ENCODE peak calls at places on chromosomes 13 and 19, in seven cellular contexts. B is thoracic aorta; T is uterus; M is aorta; L is CD4-positive, alpha-beta memory T cell; O is cardiac muscle cell; I is heart right ventricle. J is an unnamed sample. For H3K4me1, the result is how much of the 10 kb centered on the place peaks cover.

GRCh38 chr19:4338441-4339350 is at the start of gene STAP2:
- DNase-seq in B (no peak), T (no peak), M (no peak), L (no peak), O (peak), I (no peak), J (peak)

GRCh38 chr13:32669030-32669646 is 82.9 kb downstream of the PDS5B start:
- DNase-seq in B (no peak), T (no peak), M (no peak), L (peak), O (peak), I (no peak), J (no peak)

GRCh38 chr19:15280915-15281683 is 48.9 kb upstream of the EPHX3 start:
- DNase-seq in B (no peak), T (peak), M (peak), L (no peak), O (no peak), I (peak), J (peak)

GRCh38 chr19:48813123-48813911 is 2.5 kb upstream of the BCAT2 start:
- DNase-seq in B (no peak), T (no peak), M (no peak), L (no peak), O (no peak), I (no peak), J (no peak)

GRCh38 chr19:48858984-48859710 is 9.3 kb downstream of the PLEKHA4 start:
- DNase-seq in B (no peak), T (no peak), M (peak), L (peak), O (no peak), I (peak), J (peak)

GRCh38 chr13:108769213-108770070 is 140.0 kb downstream of the MYO16 start:
- DNase-seq in B (no peak), T (no peak), M (no peak), L (no peak), O (no peak), I (no peak), J (no peak)

GRCh38 chr19:43534811-43535761 is 2.1 kb downstream of the ZNF575 start:
- DNase-seq in B (peak), T (peak), M (peak), L (no peak), O (peak), I (peak), J (peak)

GRCh38 chr19:33470686-33471085 is 50.9 kb downstream of the PEPD start:
- DNase-seq in B (no peak), T (no peak), M (no peak), L (no peak), O (no peak), I (no peak), J (peak)

GRCh38 chr19:51327066-51327985 is 14.6 kb downstream of the VSIG10L start:
- DNase-seq in B (no peak), T (no peak), M (peak), L (peak), O (peak), I (peak), J (peak)

GRCh38 chr13:112134150-112135075 is 67.5 kb downstream of the SOX1 start:
- DNase-seq in B (no peak), T (no peak), M (no peak), L (no peak), O (no peak), I (no peak), J (no peak)

GRCh38 chr13:38830442-38831045 is 143.7 kb downstream of the FREM2 start:
- DNase-seq in B (no peak), T (no peak), M (no peak), L (no peak), O (no peak), I (no peak), J (no peak)

GRCh38 chr13:20360041-20360491 is 127.9 kb upstream of the GJB6 start:
- DNase-seq in B (no peak), T (no peak), M (no peak), L (no peak), O (no peak), I (no peak), J (no peak)

GRCh38 chr13:98570929-98571372 is 6.0 kb downstream of the STK24 start:
- DNase-seq in B (no peak), T (peak), M (no peak), L (peak), O (no peak), I (no peak), J (no peak)

DNA sequence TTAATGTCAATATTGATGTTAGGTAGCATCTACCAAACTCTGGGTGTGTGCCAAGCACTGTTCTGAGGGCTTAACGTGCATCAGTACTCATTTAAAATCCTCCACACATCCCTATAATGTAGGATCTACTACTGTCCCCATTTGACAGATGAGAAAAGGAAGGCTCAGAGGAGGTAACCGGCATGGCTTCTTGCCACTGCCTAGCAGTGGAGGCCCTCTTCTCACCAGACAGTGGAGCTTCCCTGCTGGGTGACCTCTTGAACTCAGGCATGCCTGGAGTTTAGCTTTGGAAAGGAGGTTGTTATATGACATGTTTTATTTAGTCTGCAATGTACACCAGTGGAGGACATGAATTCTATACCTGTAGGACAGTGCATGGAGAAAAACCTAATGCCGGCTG is 2.1 kb downstream of the SPATA13 start:
- DNase-seq in B (no peak), T (no peak), M (no peak), L (no peak), O (no peak), I (no peak), J (no peak)
- H3K4me3 ChIP-seq in B (no peak), T (no peak), M (no peak), L (no peak), O (no peak), I (peak), J (peak)

GRCh38 chr19:7488736-7489353 is at the start of gene PEX11G:
- DNase-seq in B (peak), T (peak), M (peak), L (peak), O (peak), I (peak), J (peak)
- H3K27ac ChIP-seq in B (peak), T (peak), M (no peak), L (peak), O (peak), I (peak), J (peak)

DNA sequence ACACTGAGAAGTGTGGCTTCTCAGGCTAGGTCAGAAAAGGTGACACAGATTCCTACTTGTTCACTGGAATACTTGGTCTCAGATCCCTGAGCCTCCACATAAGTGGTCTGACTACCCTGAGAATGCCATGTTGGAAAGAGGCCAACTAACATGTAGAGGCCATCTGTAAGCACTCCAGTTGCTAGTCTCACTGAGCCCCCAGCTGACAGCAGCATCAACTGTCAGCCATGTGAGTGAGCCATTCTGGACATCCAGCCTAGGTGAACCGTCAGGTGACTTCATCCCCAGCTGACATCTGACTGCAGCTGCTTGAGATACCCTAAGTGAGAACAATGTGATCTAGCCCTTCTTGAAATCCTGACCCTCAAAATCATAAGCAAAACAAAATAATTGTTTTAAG is 18.1 kb upstream of the ARL11 start:
- DNase-seq in B (no peak), T (no peak), M (no peak), L (no peak), O (peak), I (no peak), J (no peak)
- H3K4me1 ChIP-seq in B (under half), T (under half), M (under half), L (under half), O (under half), I (under half), J (under half)

DNA sequence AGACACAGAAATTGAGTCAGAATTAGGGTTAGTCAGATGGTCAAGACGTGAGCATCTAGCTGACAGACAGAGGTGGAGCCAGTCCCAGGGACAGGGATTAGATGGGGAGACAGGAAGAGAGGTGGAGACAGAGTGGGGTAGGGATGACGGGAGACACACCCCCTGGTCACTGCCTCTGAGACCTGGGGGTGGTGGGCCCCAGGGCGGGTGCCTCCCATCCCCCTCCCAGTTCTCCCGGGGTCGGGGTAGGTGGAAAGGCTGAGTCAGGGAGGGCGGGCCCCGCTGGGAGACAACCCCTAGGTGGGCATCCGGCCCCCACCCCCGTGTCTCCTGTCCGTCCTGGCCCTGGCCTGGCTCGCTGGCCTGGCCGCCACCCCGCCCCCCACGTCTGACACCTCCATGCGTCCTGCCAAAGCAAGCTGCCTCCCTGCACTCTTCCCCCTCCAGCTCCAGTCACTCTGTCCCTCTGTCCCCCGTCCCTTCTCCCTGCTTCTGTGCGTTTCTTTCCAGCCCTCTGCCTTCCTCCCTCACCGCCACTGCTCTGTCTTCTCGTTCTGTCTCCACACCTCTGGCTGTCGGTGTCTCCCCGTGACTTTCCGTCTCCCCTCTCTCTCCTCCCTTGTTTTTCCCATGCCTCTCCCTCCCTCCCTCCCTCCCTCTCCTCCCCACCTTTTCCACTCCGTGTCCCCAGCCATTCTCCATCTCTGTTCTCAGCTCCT is 15.1 kb downstream of the CCDC97 start:
- DNase-seq in B (peak), T (peak), M (peak), L (no peak), O (peak), I (peak), J (peak)
- H3K4me3 ChIP-seq in B (peak), T (peak), M (no peak), L (no peak), O (no peak), I (peak), J (no peak)

DNA sequence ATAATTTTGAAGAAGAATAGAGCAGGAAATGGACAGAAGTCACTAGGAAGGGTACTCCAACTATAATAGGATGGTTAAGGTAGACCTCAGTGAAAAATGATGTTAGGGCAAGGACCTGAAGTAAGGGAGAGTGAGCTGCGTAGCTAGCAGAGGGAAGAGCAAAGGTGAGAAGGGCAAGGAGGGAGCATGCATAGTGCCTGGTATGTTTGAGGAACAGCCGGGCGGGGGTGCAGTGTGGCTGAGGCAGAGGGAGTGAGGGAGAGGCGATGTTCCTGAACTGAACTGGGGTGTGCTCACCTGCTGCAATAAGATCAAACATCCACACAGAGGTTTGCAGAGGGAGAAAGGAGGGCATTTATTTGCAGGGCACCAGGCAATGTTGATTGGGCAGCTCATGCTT is 110.4 kb downstream of the DNAJC15 start:
- DNase-seq in B (no peak), T (no peak), M (no peak), L (no peak), O (no peak), I (no peak), J (no peak)
- H3K27ac ChIP-seq in B (no peak), T (no peak), M (no peak), L (no peak), O (no peak), I (no peak), J (no peak)

GRCh38 chr13:110448230-110448629 is 113.3 kb downstream of the RAB20 start:
- DNase-seq in B (no peak), T (no peak), M (no peak), L (no peak), O (peak), I (no peak), J (no peak)

GRCh38 chr13:110448677-110449076 is 112.8 kb downstream of the RAB20 start:
- DNase-seq in B (no peak), T (no peak), M (no peak), L (no peak), O (no peak), I (no peak), J (no peak)

GRCh38 chr13:110450941-110451340 is 110.6 kb downstream of the RAB20 start:
- DNase-seq in B (no peak), T (no peak), M (no peak), L (no peak), O (no peak), I (no peak), J (no peak)

GRCh38 chr13:110450016-110450900 is 111.3 kb downstream of the RAB20 start:
- DNase-seq in B (no peak), T (no peak), M (no peak), L (no peak), O (no peak), I (no peak), J (no peak)

DNA sequence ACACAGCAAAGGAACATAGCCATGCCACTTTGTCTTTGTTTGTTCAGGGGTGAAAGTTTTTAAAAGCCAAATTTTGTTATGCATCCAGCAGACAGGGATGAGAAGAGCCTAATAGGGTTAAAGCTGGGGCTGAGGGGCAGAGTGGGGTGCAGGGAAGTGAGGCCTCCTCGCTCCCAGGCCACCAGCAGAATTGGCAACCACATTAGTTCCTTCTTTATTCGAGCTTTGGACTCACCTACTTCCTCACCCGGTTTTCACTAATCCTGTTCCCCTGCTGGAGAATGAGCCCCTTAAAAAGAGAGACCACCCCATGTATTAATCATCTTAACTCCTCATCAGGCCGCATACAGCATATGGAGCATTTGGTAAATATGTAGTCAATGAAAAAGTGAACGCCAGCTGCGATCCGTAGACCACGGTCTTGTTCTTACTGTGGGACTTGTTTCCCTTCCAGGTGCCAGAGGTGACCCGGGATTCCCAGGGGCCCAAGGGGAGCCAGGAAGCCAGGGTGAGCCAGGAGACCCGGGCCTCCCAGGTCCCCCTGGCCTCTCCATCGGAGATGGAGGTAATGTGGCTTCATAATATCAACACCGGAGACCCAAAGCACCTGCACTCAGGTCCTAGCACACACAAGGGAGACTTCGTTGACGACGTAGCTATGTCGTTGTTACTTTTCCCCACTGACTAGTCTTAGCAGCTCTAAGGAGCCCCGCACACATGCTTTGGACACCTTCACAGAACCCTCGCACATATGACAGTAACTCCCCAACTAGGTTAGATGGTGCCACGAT is 112.1 kb downstream of the RAB20 start:
- DNase-seq in B (no peak), T (no peak), M (no peak), L (no peak), O (no peak), I (no peak), J (no peak)
- H3K4me1 ChIP-seq in B (under half), T (under half), M (under half), L (under half), O (under half), I (under half), J (under half)

GRCh38 chr19:9308091-9308490 is 1.5 kb downstream of the ZNF699 start:
- DNase-seq in B (no peak), T (no peak), M (no peak), L (no peak), O (no peak), I (no peak), J (no peak)
- H3K4me3 ChIP-seq in B (peak), T (no peak), M (peak), L (no peak), O (no peak), I (peak), J (no peak)

DNA sequence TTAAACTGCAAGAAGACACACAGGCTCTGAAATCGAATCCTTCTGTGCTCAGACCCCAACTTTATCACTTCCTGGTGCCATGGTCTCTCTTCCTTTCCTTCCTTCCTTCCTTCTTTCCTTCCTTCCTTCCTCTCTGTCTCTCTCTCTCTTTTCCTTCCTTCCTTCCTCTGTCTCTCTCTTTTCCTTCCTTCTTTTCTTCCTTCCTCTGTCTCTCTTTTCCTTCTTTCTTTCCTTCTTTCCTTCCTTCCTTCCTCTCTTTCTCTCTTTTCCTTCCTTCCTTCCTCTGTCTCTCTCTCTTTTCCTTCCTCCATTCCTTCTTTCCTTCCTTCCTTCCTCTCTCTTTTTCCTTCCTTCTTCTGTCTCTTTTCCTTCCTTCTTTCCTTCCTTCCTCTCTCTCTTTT is 127.2 kb upstream of the CACNA1A start:
- DNase-seq in B (no peak), T (no peak), M (no peak), L (no peak), O (no peak), I (no peak), J (no peak)
- H3K27ac ChIP-seq in B (no peak), T (no peak), M (no peak), L (no peak), O (no peak), I (no peak), J (no peak)

DNA sequence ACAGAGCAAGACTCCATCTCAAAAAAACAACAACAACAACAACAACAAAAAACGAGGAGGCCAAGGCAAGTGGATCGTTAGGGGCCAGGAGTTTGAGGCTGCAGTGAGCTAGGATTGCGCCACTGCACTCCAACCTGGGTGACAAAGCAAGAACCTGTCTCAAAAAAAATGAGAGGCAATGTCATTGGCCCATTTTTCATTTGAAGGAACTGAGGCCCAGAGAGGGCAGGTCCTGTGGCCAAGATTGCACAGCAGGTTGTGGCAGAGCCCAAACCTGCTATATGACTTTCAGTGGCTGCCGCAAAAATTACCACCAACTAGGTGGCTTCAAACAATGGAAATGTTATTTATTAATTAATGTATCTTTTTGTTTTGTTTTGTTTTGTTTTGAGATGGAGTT is 5.5 kb downstream of the PIK3R2 start:
- DNase-seq in B (no peak), T (no peak), M (no peak), L (no peak), O (no peak), I (no peak), J (no peak)
- H3K4me1 ChIP-seq in B (under half), T (under half), M (under half), L (under half), O (under half), I (under half), J (under half)

J was measured in pancreas.